ENCODE peak calls at places on chromosomes 7 and 10, in five cellular contexts. D, T, H, X and R are unnamed samples.

GRCh38 chr7:105270117-105270516 is 118.6 kb downstream of the SRPK2 start:
- DNase-seq in D (no peak), T (no peak), H (no peak), X (no peak), R (no peak)

GRCh38 chr10:51030480-51030879 is 43.8 kb upstream of the PRKG1 start:
- DNase-seq in D (peak; percentile 15), T (no peak), H (no peak), X (no peak), R (no peak)

GRCh38 chr7:25967278-25968204 is 184.5 kb upstream of the NFE2L3 start:
- DNase-seq in D (no peak), T (no peak), H (no peak), X (no peak), R (no peak)

GRCh38 chr10:17841055-17841454 is 31.9 kb downstream of the MRC1 start:
- DNase-seq in D (no peak), T (no peak), H (no peak), X (no peak), R (no peak)

GRCh38 chr7:78768859-78769258 is 684.6 kb downstream of the MAGI2 start:
- DNase-seq in D (no peak), T (no peak), H (no peak), X (no peak), R (no peak)

GRCh38 chr10:73771722-73772279 is 10.0 kb upstream of the CHCHD1 start:
- DNase-seq in D (peak; percentile 73), T (peak; percentile 92), H (no peak), X (peak; percentile 59), R (no peak)

GRCh38 chr7:36951257-36951697 is 227.0 kb upstream of the AOAH start:
- DNase-seq in D (no peak), T (no peak), H (no peak), X (no peak), R (no peak)

GRCh38 chr7:28836661-28837060 is 121.5 kb downstream of the TRIL start:
- DNase-seq in D (no peak), T (no peak), H (no peak), X (no peak), R (no peak)

GRCh38 chr7:75711634-75712494 is 26.9 kb downstream of the HIP1 start:
- DNase-seq in D (peak; percentile 49), T (peak; percentile 28), H (no peak), X (peak; percentile 17), R (no peak)

GRCh38 chr10:94193466-94193924 is 169.2 kb downstream of the NOC3L start:
- DNase-seq in D (peak; percentile 90), T (no peak), H (no peak), X (peak; percentile 68), R (no peak)

GRCh38 chr7:94375713-94376112 is 19.0 kb upstream of the COL1A2 start:
- DNase-seq in D (peak; percentile 98), T (peak; percentile 58), H (no peak), X (peak; percentile 96), R (peak; percentile 75)

GRCh38 chr7:66930341-66930740 is 9.3 kb downstream of the TMEM248 start:
- DNase-seq in D (peak; percentile 40), T (no peak), H (no peak), X (peak; percentile 36), R (no peak)

GRCh38 chr7:138449580-138449979 is 10.5 kb upstream of the TRIM24 start:
- DNase-seq in D (no peak), T (no peak), H (no peak), X (no peak), R (no peak)

GRCh38 chr10:57168703-57169240 is 807.7 kb upstream of the ZWINT start:
- DNase-seq in D (no peak), T (no peak), H (no peak), X (no peak), R (no peak)

GRCh38 chr7:14389052-14389988 is 399.9 kb upstream of the ETV1 start:
- DNase-seq in D (no peak), T (no peak), H (no peak), X (no peak), R (no peak)

GRCh38 chr10:7417103-7417623 is 6.3 kb upstream of the SFMBT2 start:
- DNase-seq in D (peak; percentile 64), T (no peak), H (no peak), X (peak; percentile 12), R (peak; percentile 10)

GRCh38 chr7:30750574-30751256 is 1.2 kb upstream of the INMT start:
- DNase-seq in D (peak; percentile 92), T (peak; percentile 73), H (peak; percentile 80), X (peak; percentile 64), R (no peak)

GRCh38 chr7:66883716-66884115 is 37.3 kb upstream of the TMEM248 start:
- DNase-seq in D (peak; percentile 77), T (no peak), H (no peak), X (no peak), R (no peak)

GRCh38 chr7:125149151-125149550 is 219.5 kb upstream of the POT1 start:
- DNase-seq in D (no peak), T (no peak), H (no peak), X (peak; percentile 2), R (no peak)

GRCh38 chr7:75971961-75972763 is 22.2 kb downstream of the TMEM120A start:
- DNase-seq in D (no peak), T (peak; percentile 74), H (no peak), X (no peak), R (no peak)

GRCh38 chr7:132969520-132969919 is 112.4 kb downstream of the CHCHD3 start:
- DNase-seq in D (no peak), T (no peak), H (no peak), X (no peak), R (no peak)
- TF ChIP-seq CTCF in D (no peak), T (no peak), H (no peak), X (no peak), R (no peak)

GRCh38 chr10:112512294-112512693 is 65.3 kb downstream of the VTI1A start:
- DNase-seq in D (no peak), T (no peak), H (no peak), X (no peak), R (no peak)

GRCh38 chr10:112509558-112510299 is 62.7 kb downstream of the VTI1A start:
- DNase-seq in D (no peak), T (no peak), H (no peak), X (no peak), R (no peak)

GRCh38 chr10:112510384-112510783 is 63.4 kb downstream of the VTI1A start:
- DNase-seq in D (no peak), T (no peak), H (no peak), X (no peak), R (no peak)

GRCh38 chr10:112503643-112504042 is 56.6 kb downstream of the VTI1A start:
- DNase-seq in D (no peak), T (no peak), H (no peak), X (no peak), R (no peak)

GRCh38 chr10:112507988-112508387 is 61.0 kb downstream of the VTI1A start:
- DNase-seq in D (no peak), T (no peak), H (no peak), X (no peak), R (no peak)
- H3K4me3 ChIP-seq in D (no peak overlapping the region), T (no peak overlapping the region), H (no peak overlapping the region), X (no peak overlapping the region), R (no peak overlapping the region)

GRCh38 chr7:97818066-97818663 is 54.0 kb downstream of the ASNS start:
- DNase-seq in D (no peak), T (no peak), H (no peak), X (no peak), R (no peak)

GRCh38 chr7:97819161-97819560 is 53.0 kb downstream of the ASNS start:
- DNase-seq in D (no peak), T (no peak), H (no peak), X (no peak), R (no peak)
- TF ChIP-seq CTCF in D (no peak), T (no peak), H (peak; percentile 48), X (no peak), R (no peak)

DNA sequence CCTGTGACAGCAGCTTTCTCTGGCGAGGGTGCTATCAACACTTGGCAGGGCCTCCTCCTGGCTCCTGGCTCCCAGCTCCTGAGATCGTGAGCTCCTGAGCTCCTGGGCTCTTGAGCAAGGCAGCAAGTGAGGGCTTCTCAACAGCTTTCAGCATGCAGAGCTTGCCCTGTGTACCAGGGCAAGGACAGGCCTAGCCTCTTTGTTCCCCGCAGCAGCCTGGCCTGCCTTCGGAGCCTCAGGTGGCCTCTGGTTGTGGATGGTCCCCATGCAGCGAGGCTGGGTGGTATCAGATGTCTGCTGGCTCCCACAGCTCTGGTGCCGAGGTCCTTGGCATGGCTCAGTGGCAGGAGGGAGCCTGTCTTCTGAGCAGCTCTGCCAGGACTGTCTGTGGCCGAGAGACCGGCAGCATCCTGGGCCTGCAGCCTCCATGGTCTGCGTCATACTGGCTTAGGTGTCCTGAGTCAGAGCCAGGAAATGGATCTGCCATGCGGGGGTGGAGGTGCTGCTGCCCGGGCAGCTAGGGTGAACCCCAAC is 44.2 kb downstream of the ZMIZ1 start:
- DNase-seq in D (peak; percentile 92), T (peak; percentile 32), H (no peak), X (peak; percentile 74), R (peak; percentile 69)
- H3K4me3 ChIP-seq in D (no peak overlapping the region), T (no peak overlapping the region), H (no peak overlapping the region), X (no peak overlapping the region), R (no peak overlapping the region)

GRCh38 chr7:111758332-111758731 is 196.0 kb upstream of the IMMP2L start:
- DNase-seq in D (no peak), T (no peak), H (no peak), X (no peak), R (no peak)

GRCh38 chr7:111765936-111766643 is 203.8 kb upstream of the IMMP2L start:
- DNase-seq in D (peak; percentile 28), T (no peak), H (no peak), X (peak; percentile 35), R (no peak)

GRCh38 chr7:111762799-111763198 is 200.5 kb upstream of the IMMP2L start:
- DNase-seq in D (no peak), T (no peak), H (no peak), X (no peak), R (no peak)

GRCh38 chr7:111760043-111760442 is 197.8 kb upstream of the IMMP2L start:
- DNase-seq in D (no peak), T (no peak), H (no peak), X (no peak), R (no peak)

GRCh38 chr7:111763221-111763791 is 201.0 kb upstream of the IMMP2L start:
- DNase-seq in D (peak; percentile 71), T (no peak), H (no peak), X (peak; percentile 38), R (no peak)
- TF ChIP-seq CTCF in D (peak; percentile 77), T (peak; percentile 69), H (peak; percentile 39), X (peak; percentile 59), R (peak; percentile 63)

GRCh38 chr10:285216-285967 is 150.1 kb downstream of the ZMYND11 start:
- DNase-seq in D (no peak), T (no peak), H (no peak), X (no peak), R (no peak)

GRCh38 chr10:283916-284356 is 148.7 kb downstream of the ZMYND11 start:
- DNase-seq in D (no peak), T (no peak), H (no peak), X (no peak), R (no peak)

GRCh38 chr10:279655-280054 is 144.4 kb downstream of the ZMYND11 start:
- DNase-seq in D (no peak), T (no peak), H (no peak), X (no peak), R (no peak)

GRCh38 chr10:282294-283139 is 147.3 kb downstream of the ZMYND11 start:
- DNase-seq in D (peak; percentile 72), T (no peak), H (no peak), X (no peak), R (no peak)

GRCh38 chr10:283140-283479 is 147.9 kb downstream of the ZMYND11 start:
- DNase-seq in D (no peak), T (no peak), H (no peak), X (no peak), R (no peak)
- H3K4me3 ChIP-seq in D (no peak overlapping the region), T (no peak overlapping the region), H (no peak overlapping the region), X (no peak overlapping the region), R (no peak overlapping the region)